ENCODE peak calls at places on chromosomes 12 and 14, in nine cellular contexts. W is PC-3, Q is body of pancreas, V is MCF 10A, O is glutamatergic neuron, G is ovary, X is uterus, L is fibroblast of lung, Z is fibroblast of pulmonary artery. K is an unnamed sample.

GRCh38 chr14:104979758-104980591 is 1.8 kb upstream of the AHNAK2 start:
- DNase-seq in W (peak; percentile 82), Q (peak; percentile 89), V (peak; percentile 90), O (no peak), G (peak; percentile 35), X (peak; percentile 55), L (peak; percentile 18), Z (peak; percentile 34), K (peak; percentile 83)

GRCh38 chr14:33017016-33017415 is 78.3 kb downstream of the NPAS3 start:
- DNase-seq in W (no peak), Q (no peak), V (no peak), O (no peak), G (no peak), X (no peak), L (no peak), Z (no peak), K (no peak)

GRCh38 chr14:99119554-99119953 is 152.4 kb downstream of the BCL11B start:
- DNase-seq in W (no peak), Q (no peak), V (no peak), O (no peak), G (no peak), X (no peak), L (no peak), Z (no peak), K (no peak)

GRCh38 chr14:80924365-80925103 is 17.0 kb downstream of the CEP128 start:
- DNase-seq in W (no peak), Q (no peak), V (no peak), O (no peak), G (no peak), X (no peak), L (no peak), Z (no peak), K (no peak)

GRCh38 chr12:109995366-109995702 is 834 bp downstream of the GIT2 start:
- DNase-seq in W (no peak), Q (peak; percentile 54), V (no peak), O (no peak), G (peak; percentile 60), X (no peak), L (no peak), Z (no peak), K (no peak)

GRCh38 chr12:54016478-54016964 is 7.7 kb downstream of the HOXC8 start:
- DNase-seq in W (peak; percentile 89), Q (no peak), V (peak; percentile 77), O (no peak), G (peak; percentile 62), X (peak; percentile 63), L (peak; percentile 23), Z (peak; percentile 20), K (no peak)

GRCh38 chr14:104426771-104427125 is 152.8 kb upstream of the C14orf180 start:
- DNase-seq in W (no peak), Q (no peak), V (no peak), O (no peak), G (no peak), X (no peak), L (no peak), Z (no peak), K (no peak)

GRCh38 chr12:26704684-26705475 is 128.1 kb downstream of the ITPR2 start:
- DNase-seq in W (peak; percentile 28), Q (peak; percentile 40), V (no peak), O (no peak), G (no peak), X (no peak), L (no peak), Z (peak; percentile 57), K (no peak)

GRCh38 chr12:90043264-90043663 is 334.6 kb upstream of the ATP2B1 start:
- DNase-seq in W (peak; percentile 32), Q (no peak), V (peak; percentile 22), O (no peak), G (no peak), X (no peak), L (no peak), Z (peak; percentile 58), K (no peak)

GRCh38 chr12:67804168-67804567 is 155.6 kb downstream of the DYRK2 start:
- DNase-seq in W (no peak), Q (no peak), V (no peak), O (no peak), G (no peak), X (no peak), L (no peak), Z (no peak), K (no peak)

GRCh38 chr14:46818147-46818546 is 166.6 kb upstream of the RPL10L start:
- DNase-seq in W (no peak), Q (no peak), V (no peak), O (no peak), G (no peak), X (no peak), L (no peak), Z (no peak), K (no peak)

GRCh38 chr12:79737875-79738718 is 47.3 kb upstream of the PAWR start:
- DNase-seq in W (peak; percentile 89), Q (peak; percentile 65), V (peak; percentile 80), O (no peak), G (peak; percentile 16), X (no peak), L (peak; percentile 76), Z (peak; percentile 79), K (no peak)

GRCh38 chr12:78494911-78495310 is 369.7 kb upstream of the SYT1 start:
- DNase-seq in W (no peak), Q (no peak), V (no peak), O (no peak), G (no peak), X (no peak), L (peak; percentile 25), Z (peak; percentile 17), K (no peak)

GRCh38 chr12:69241444-69242092 is 2.2 kb downstream of the CPSF6 start:
- DNase-seq in W (no peak), Q (no peak), V (peak; percentile 17), O (no peak), G (no peak), X (no peak), L (peak; percentile 18), Z (no peak), K (no peak)

GRCh38 chr12:48025281-48025680 is 21.0 kb upstream of the COL2A1 start:
- DNase-seq in W (no peak), Q (no peak), V (no peak), O (no peak), G (no peak), X (no peak), L (no peak), Z (no peak), K (no peak)

GRCh38 chr14:55350461-55350860 is 61.2 kb downstream of the ATG14 start:
- DNase-seq in W (no peak), Q (no peak), V (no peak), O (no peak), G (no peak), X (no peak), L (no peak), Z (peak; percentile 11), K (no peak)

DNA sequence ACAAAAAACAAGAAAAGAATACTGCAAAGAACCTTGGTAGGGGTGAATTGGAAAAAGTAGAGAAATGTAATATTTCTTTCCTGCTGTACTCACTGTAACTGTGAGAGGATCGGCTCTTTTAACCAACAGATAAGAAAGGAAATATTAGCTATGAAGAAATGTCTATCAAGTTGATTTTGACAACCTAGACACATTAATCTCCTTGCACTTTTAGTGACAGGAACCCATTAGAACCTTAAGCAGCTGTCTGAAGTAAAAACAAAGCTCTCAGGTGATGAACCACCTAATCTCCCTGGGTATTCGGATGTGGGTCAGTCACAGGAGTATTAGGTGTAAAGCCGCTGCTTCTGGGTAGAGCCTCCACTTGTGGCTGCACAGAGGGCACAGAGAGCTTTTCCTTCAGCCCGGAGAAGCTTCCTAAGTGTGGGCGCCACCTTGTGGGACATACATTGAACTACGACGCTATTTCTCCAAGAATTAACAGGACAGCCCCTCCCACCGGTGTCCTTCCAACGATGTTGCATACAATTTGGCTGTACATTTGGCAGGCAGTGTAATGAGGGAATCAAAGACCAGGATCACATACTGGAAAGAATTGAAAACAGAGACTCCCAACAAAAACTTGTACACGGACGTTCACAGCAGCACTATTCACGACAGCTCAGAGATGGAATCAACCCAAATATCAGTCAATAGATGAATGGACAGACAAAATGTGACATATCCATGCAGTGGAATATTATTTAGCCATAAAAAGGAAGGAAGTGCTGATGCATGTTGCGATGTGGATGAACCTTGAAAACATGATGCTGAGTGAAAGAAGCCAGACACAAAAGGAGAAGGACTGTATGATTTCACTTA is 28.9 kb upstream of the MAPKAPK5 start:
- DNase-seq in W (peak; percentile 95), Q (peak; percentile 86), V (peak; percentile 91), O (peak; percentile 74), G (peak; percentile 80), X (peak; percentile 82), L (peak; percentile 91), Z (peak; percentile 92), K (no peak)
- TF ChIP-seq CTCF in W (peak; percentile 94), Q (peak; percentile 87), V (peak; percentile 77), O (peak; percentile 73), G (peak; percentile 82), X (peak; percentile 91), L (peak; percentile 87), Z (peak; percentile 86), K (peak; percentile 91)

DNA sequence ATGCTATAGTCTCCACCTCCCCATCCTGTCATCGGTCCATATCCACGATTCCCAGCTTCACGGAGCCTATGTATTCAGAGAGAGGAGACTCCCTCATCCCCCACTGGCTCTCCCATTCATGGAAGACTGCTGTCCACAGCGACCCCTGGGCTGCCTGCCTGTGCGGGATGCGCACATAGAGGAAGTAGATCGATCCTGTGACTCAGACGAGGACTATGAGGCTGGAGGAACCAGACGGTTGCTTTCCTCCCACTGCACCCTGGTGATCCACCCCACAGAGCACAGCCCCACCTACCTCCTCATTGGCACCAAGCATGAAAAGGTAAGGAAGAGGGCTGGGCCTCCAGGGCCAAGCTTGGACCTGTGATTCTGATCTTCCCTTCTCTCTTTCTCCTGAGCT is 24.4 kb downstream of the PIGH start:
- DNase-seq in W (no peak), Q (no peak), V (no peak), O (no peak), G (no peak), X (no peak), L (no peak), Z (peak; percentile 5), K (peak; percentile 65)
- TF ChIP-seq CTCF in W (no peak), Q (no peak), V (no peak), O (no peak), G (no peak), X (no peak), L (no peak), Z (no peak), K (no peak)

GRCh38 chr12:13080276-13080675 is 23.2 kb downstream of the GSG1 start:
- DNase-seq in W (no peak), Q (no peak), V (no peak), O (no peak), G (no peak), X (no peak), L (no peak), Z (no peak), K (no peak)
- TF ChIP-seq CTCF in W (no peak), Q (no peak), V (no peak), O (no peak), G (no peak), X (no peak), L (no peak), Z (no peak), K (no peak)

DNA sequence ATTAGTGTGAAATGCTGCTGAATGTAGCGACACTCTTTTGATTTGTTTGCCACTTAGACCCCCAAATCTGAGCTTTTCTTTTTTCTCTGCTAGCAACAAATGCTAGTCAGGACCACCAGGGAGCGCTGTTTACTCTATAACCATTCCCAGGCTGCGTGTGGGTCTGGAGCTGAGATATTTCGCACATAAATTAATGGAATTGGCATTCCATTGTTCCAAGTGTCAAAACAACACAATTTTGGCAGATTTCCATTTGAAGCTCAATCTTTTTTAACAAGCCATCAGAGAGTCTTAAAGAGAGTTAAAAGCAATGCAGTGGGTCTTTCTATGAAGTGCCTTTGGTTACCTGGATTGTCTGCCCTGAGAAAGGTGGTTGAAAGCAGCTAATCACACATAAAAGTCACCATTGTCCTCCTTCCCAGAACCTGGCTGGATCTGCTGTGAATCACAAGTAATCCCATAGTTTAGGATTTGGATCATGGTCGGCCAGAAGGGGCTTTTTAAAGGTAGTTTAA is 7.4 kb upstream of the TMEM132C start:
- DNase-seq in W (peak; percentile 47), Q (peak; percentile 42), V (no peak), O (peak; percentile 44), G (peak; percentile 36), X (peak; percentile 32), L (peak; percentile 0), Z (peak; percentile 3), K (no peak)
- TF ChIP-seq CTCF in W (peak; percentile 88), Q (peak; percentile 70), V (no peak), O (peak; percentile 81), G (peak; percentile 14), X (peak; percentile 66), L (peak; percentile 43), Z (peak; percentile 24), K (peak; percentile 86)